ENCODE peak calls at places on chromosomes 1 and 21, in ten cellular contexts. One of them, this sample, is unnamed.

GRCh38 chr21:32929633-32930038 is 96.1 kb upstream of the OLIG2 start:
- DNase-seq in IMR-90: no peak
- DNase-seq in Panc1: no peak
- DNase-seq in adrenal gland: no peak
- DNase-seq in tibial artery: no peak
- DNase-seq in lower lobe of right lung: no peak
- DNase-seq in neuronal stem cell: no peak
- DNase-seq in upper lobe of right lung: no peak
- DNase-seq in heart left ventricle: no peak
- DNase-seq in lung: no peak
- DNase-seq in this sample: no peak

GRCh38 chr1:74422379-74423155 is 89.8 kb downstream of the LRRC53 start:
- DNase-seq in Panc1: no peak
- DNase-seq in neuronal stem cell: no peak
- DNase-seq in heart left ventricle: no peak
- DNase-seq in lung: no peak
- DNase-seq in tibial artery: no peak
- DNase-seq in IMR-90: peak; percentile 76
- DNase-seq in adrenal gland: no peak
- DNase-seq in upper lobe of right lung: no peak
- DNase-seq in lower lobe of right lung: no peak
- DNase-seq in this sample: no peak

GRCh38 chr1:171460018-171460585 is 25.2 kb upstream of the PRRC2C start:
- DNase-seq in IMR-90: peak; percentile 7
- DNase-seq in adrenal gland: no peak
- DNase-seq in Panc1: no peak
- DNase-seq in lower lobe of right lung: no peak
- DNase-seq in neuronal stem cell: no peak
- DNase-seq in heart left ventricle: no peak
- DNase-seq in upper lobe of right lung: no peak
- DNase-seq in tibial artery: no peak
- DNase-seq in lung: no peak
- DNase-seq in this sample: no peak

GRCh38 chr1:116966791-116967190 is 34.8 kb upstream of the CD101 start:
- DNase-seq in Panc1: no peak
- DNase-seq in adrenal gland: no peak
- DNase-seq in tibial artery: no peak
- DNase-seq in lung: no peak
- DNase-seq in heart left ventricle: no peak
- DNase-seq in lower lobe of right lung: no peak
- DNase-seq in IMR-90: no peak
- DNase-seq in upper lobe of right lung: no peak
- DNase-seq in neuronal stem cell: no peak
- DNase-seq in this sample: no peak

GRCh38 chr1:160672789-160673695 is 26.2 kb upstream of the SLAMF1 start:
- DNase-seq in adrenal gland: no peak
- DNase-seq in lung: no peak
- DNase-seq in Panc1: no peak
- DNase-seq in tibial artery: no peak
- DNase-seq in neuronal stem cell: no peak
- DNase-seq in upper lobe of right lung: no peak
- DNase-seq in heart left ventricle: no peak
- DNase-seq in IMR-90: no peak
- DNase-seq in lower lobe of right lung: no peak
- DNase-seq in this sample: peak; percentile 35

GRCh38 chr1:34165422-34165921 is 442 bp upstream of the CSMD2 start:
- DNase-seq in adrenal gland: no peak
- DNase-seq in heart left ventricle: no peak
- DNase-seq in lung: no peak
- DNase-seq in Panc1: no peak
- DNase-seq in IMR-90: no peak
- DNase-seq in neuronal stem cell: no peak
- DNase-seq in lower lobe of right lung: no peak
- DNase-seq in upper lobe of right lung: no peak
- DNase-seq in tibial artery: no peak
- DNase-seq in this sample: no peak

GRCh38 chr1:160116277-160117147 is 953 bp downstream of the ATP1A2 start:
- DNase-seq in tibial artery: no peak
- DNase-seq in lung: no peak
- DNase-seq in neuronal stem cell: no peak
- DNase-seq in IMR-90: peak; percentile 44
- DNase-seq in upper lobe of right lung: no peak
- DNase-seq in heart left ventricle: no peak
- DNase-seq in adrenal gland: no peak
- DNase-seq in Panc1: no peak
- DNase-seq in lower lobe of right lung: no peak
- DNase-seq in this sample: no peak

GRCh38 chr1:157178490-157178889 is 40.3 kb upstream of the ETV3 start:
- DNase-seq in lower lobe of right lung: no peak
- DNase-seq in IMR-90: no peak
- DNase-seq in heart left ventricle: no peak
- DNase-seq in neuronal stem cell: no peak
- DNase-seq in adrenal gland: no peak
- DNase-seq in Panc1: no peak
- DNase-seq in upper lobe of right lung: no peak
- DNase-seq in lung: no peak
- DNase-seq in tibial artery: no peak
- DNase-seq in this sample: no peak

GRCh38 chr1:39213511-39214002 is 9.1 kb downstream of the MACF1 start:
- DNase-seq in upper lobe of right lung: no peak
- DNase-seq in adrenal gland: no peak
- DNase-seq in tibial artery: no peak
- DNase-seq in neuronal stem cell: no peak
- DNase-seq in IMR-90: peak; percentile 83
- DNase-seq in lower lobe of right lung: no peak
- DNase-seq in heart left ventricle: no peak
- DNase-seq in Panc1: no peak
- DNase-seq in lung: no peak
- DNase-seq in this sample: no peak

GRCh38 chr1:12405325-12406217 is 175.7 kb downstream of the VPS13D start:
- DNase-seq in Panc1: no peak
- DNase-seq in tibial artery: peak; percentile 71
- DNase-seq in upper lobe of right lung: no peak
- DNase-seq in adrenal gland: peak; percentile 62
- DNase-seq in lung: peak; percentile 38
- DNase-seq in heart left ventricle: peak; percentile 64
- DNase-seq in IMR-90: peak; percentile 36
- DNase-seq in lower lobe of right lung: no peak
- DNase-seq in neuronal stem cell: no peak
- DNase-seq in this sample: no peak

GRCh38 chr1:69090752-69091151 is 477.0 kb upstream of the LRRC7 start:
- DNase-seq in lung: no peak
- DNase-seq in heart left ventricle: no peak
- DNase-seq in Panc1: no peak
- DNase-seq in tibial artery: no peak
- DNase-seq in lower lobe of right lung: no peak
- DNase-seq in adrenal gland: no peak
- DNase-seq in neuronal stem cell: no peak
- DNase-seq in IMR-90: no peak
- DNase-seq in upper lobe of right lung: no peak
- DNase-seq in this sample: no peak

GRCh38 chr1:72830606-72831390 is 548.5 kb upstream of the NEGR1 start:
- DNase-seq in tibial artery: no peak
- DNase-seq in neuronal stem cell: no peak
- DNase-seq in Panc1: no peak
- DNase-seq in adrenal gland: no peak
- DNase-seq in IMR-90: no peak
- DNase-seq in lung: no peak
- DNase-seq in heart left ventricle: no peak
- DNase-seq in upper lobe of right lung: peak; percentile 37
- DNase-seq in lower lobe of right lung: no peak
- DNase-seq in this sample: no peak

GRCh38 chr1:181469829-181470228 is 13.5 kb upstream of the CACNA1E start:
- DNase-seq in adrenal gland: peak; percentile 79
- DNase-seq in tibial artery: no peak
- DNase-seq in lung: no peak
- DNase-seq in lower lobe of right lung: no peak
- DNase-seq in IMR-90: peak; percentile 77
- DNase-seq in upper lobe of right lung: no peak
- DNase-seq in heart left ventricle: no peak
- DNase-seq in neuronal stem cell: no peak
- DNase-seq in Panc1: no peak
- DNase-seq in this sample: no peak

GRCh38 chr1:44672956-44673674 is 1.2 kb downstream of the TMEM53 start:
- DNase-seq in adrenal gland: no peak
- DNase-seq in lower lobe of right lung: no peak
- DNase-seq in IMR-90: no peak
- DNase-seq in neuronal stem cell: no peak
- DNase-seq in heart left ventricle: no peak
- DNase-seq in Panc1: no peak
- DNase-seq in tibial artery: no peak
- DNase-seq in upper lobe of right lung: peak; percentile 28
- DNase-seq in lung: no peak
- DNase-seq in this sample: no peak
- H3K4me1 ChIP-seq in adrenal gland: peaks cover 57% of the 10 kb centered on the region
- H3K4me1 ChIP-seq in lower lobe of right lung: peaks cover 54% of the 10 kb centered on the region
- H3K4me1 ChIP-seq in IMR-90: peaks cover 6% of the 10 kb centered on the region
- H3K4me1 ChIP-seq in neuronal stem cell: peaks cover 21% of the 10 kb centered on the region
- H3K4me1 ChIP-seq in heart left ventricle: peaks cover 19% of the 10 kb centered on the region
- H3K4me1 ChIP-seq in Panc1: peaks cover 26% of the 10 kb centered on the region
- H3K4me1 ChIP-seq in tibial artery: no peaks in the 10 kb centered on the region
- H3K4me1 ChIP-seq in upper lobe of right lung: peaks cover 42% of the 10 kb centered on the region
- H3K4me1 ChIP-seq in lung: peaks cover 17% of the 10 kb centered on the region
- H3K4me1 ChIP-seq in this sample: peaks cover 6% of the 10 kb centered on the region

DNA sequence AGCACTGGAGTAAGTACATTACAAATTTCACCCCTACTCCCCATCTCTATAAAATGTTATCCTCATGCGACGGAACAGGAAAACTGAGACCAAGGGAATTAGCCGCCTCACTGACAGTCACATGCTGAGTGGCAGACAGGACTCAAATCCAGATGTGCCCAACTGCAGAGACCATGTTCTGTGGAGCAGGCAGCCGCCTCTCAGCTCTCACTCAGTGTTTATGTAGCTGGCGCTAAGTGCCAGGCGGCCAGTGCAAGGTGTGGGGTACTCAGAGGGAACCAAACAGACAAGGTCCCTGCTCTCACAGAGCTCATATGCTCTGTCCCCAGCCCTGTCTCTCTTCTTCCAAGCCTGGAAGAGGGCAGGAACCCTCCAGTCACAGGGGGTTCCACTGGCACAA is 5.1 kb downstream of the CAPZB start:
- DNase-seq in Panc1: no peak
- DNase-seq in adrenal gland: peak; percentile 59
- DNase-seq in lung: no peak
- DNase-seq in neuronal stem cell: no peak
- DNase-seq in lower lobe of right lung: no peak
- DNase-seq in IMR-90: no peak
- DNase-seq in upper lobe of right lung: no peak
- DNase-seq in heart left ventricle: no peak
- DNase-seq in tibial artery: no peak
- DNase-seq in this sample: no peak
- H3K4me1 ChIP-seq in Panc1: peaks cover 76% of the 10 kb centered on the region
- H3K4me1 ChIP-seq in adrenal gland: peaks cover 87% of the 10 kb centered on the region
- H3K4me1 ChIP-seq in lung: peaks cover 56% of the 10 kb centered on the region
- H3K4me1 ChIP-seq in neuronal stem cell: peaks cover 21% of the 10 kb centered on the region
- H3K4me1 ChIP-seq in lower lobe of right lung: peaks cover 92% of the 10 kb centered on the region
- H3K4me1 ChIP-seq in IMR-90: peaks cover 45% of the 10 kb centered on the region
- H3K4me1 ChIP-seq in upper lobe of right lung: peaks cover 88% of the 10 kb centered on the region
- H3K4me1 ChIP-seq in heart left ventricle: peaks cover 74% of the 10 kb centered on the region
- H3K4me1 ChIP-seq in tibial artery: peaks cover 3% of the 10 kb centered on the region
- H3K4me1 ChIP-seq in this sample: peaks cover 87% of the 10 kb centered on the region

GRCh38 chr1:24315391-24315790 is 3.8 kb upstream of the GRHL3 start:
- DNase-seq in neuronal stem cell: no peak
- DNase-seq in adrenal gland: no peak
- DNase-seq in tibial artery: no peak
- DNase-seq in Panc1: no peak
- DNase-seq in lung: no peak
- DNase-seq in upper lobe of right lung: no peak
- DNase-seq in IMR-90: no peak
- DNase-seq in heart left ventricle: no peak
- DNase-seq in lower lobe of right lung: no peak
- DNase-seq in this sample: no peak
- H3K4me1 ChIP-seq in neuronal stem cell: no peaks in the 10 kb centered on the region
- H3K4me1 ChIP-seq in adrenal gland: peaks cover 5% of the 10 kb centered on the region
- H3K4me1 ChIP-seq in tibial artery: no peaks in the 10 kb centered on the region
- H3K4me1 ChIP-seq in Panc1: peaks cover 38% of the 10 kb centered on the region
- H3K4me1 ChIP-seq in lung: no peaks in the 10 kb centered on the region
- H3K4me1 ChIP-seq in upper lobe of right lung: peaks cover 14% of the 10 kb centered on the region
- H3K4me1 ChIP-seq in IMR-90: peaks cover 9% of the 10 kb centered on the region
- H3K4me1 ChIP-seq in heart left ventricle: no peaks in the 10 kb centered on the region
- H3K4me1 ChIP-seq in lower lobe of right lung: peaks cover 16% of the 10 kb centered on the region
- H3K4me1 ChIP-seq in this sample: peaks cover 19% of the 10 kb centered on the region

GRCh38 chr1:202590975-202591411 is 119.3 kb downstream of the SYT2 start:
- DNase-seq in Panc1: no peak
- DNase-seq in adrenal gland: no peak
- DNase-seq in lower lobe of right lung: no peak
- DNase-seq in upper lobe of right lung: no peak
- DNase-seq in heart left ventricle: no peak
- DNase-seq in IMR-90: no peak
- DNase-seq in neuronal stem cell: no peak
- DNase-seq in lung: no peak
- DNase-seq in tibial artery: no peak
- DNase-seq in this sample: no peak

GRCh38 chr1:202588644-202589189 is 121.5 kb downstream of the SYT2 start:
- DNase-seq in upper lobe of right lung: no peak
- DNase-seq in neuronal stem cell: no peak
- DNase-seq in tibial artery: no peak
- DNase-seq in lung: no peak
- DNase-seq in IMR-90: no peak
- DNase-seq in Panc1: no peak
- DNase-seq in lower lobe of right lung: no peak
- DNase-seq in adrenal gland: no peak
- DNase-seq in heart left ventricle: no peak
- DNase-seq in this sample: no peak

GRCh38 chr1:202587859-202588480 is 122.3 kb downstream of the SYT2 start:
- DNase-seq in upper lobe of right lung: no peak
- DNase-seq in lung: no peak
- DNase-seq in neuronal stem cell: no peak
- DNase-seq in tibial artery: no peak
- DNase-seq in IMR-90: no peak
- DNase-seq in lower lobe of right lung: no peak
- DNase-seq in heart left ventricle: no peak
- DNase-seq in adrenal gland: no peak
- DNase-seq in Panc1: no peak
- DNase-seq in this sample: no peak

GRCh38 chr1:202590119-202590518 is 120.1 kb downstream of the SYT2 start:
- DNase-seq in upper lobe of right lung: no peak
- DNase-seq in lung: no peak
- DNase-seq in Panc1: no peak
- DNase-seq in tibial artery: no peak
- DNase-seq in adrenal gland: no peak
- DNase-seq in neuronal stem cell: no peak
- DNase-seq in lower lobe of right lung: no peak
- DNase-seq in heart left ventricle: no peak
- DNase-seq in IMR-90: no peak
- DNase-seq in this sample: no peak

DNA sequence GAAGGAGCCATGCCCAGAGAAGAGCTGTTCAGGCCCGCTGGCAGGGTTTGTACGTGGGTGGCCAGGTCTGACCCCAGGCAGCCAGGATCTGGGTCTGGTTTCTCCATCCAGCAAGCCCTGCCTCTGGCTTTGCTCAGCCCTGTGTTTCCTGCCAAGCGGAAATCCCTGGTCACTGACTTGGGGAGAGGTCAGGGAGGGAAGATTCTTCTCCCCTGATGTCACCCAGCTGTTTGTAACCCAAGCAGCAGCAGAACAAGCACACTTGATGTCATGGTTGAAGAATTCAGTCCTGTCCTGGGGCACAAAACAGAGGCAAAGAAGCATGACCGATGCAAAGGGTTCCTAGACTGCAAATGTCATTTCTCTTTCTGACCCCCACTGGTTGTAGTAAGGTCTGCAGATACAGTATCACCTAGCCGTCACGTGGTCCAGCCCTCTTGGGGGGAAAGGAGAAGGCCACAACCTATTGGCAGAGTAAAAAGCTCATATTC is 121.0 kb downstream of the SYT2 start:
- DNase-seq in Panc1: peak; percentile 99
- DNase-seq in heart left ventricle: peak; percentile 93
- DNase-seq in lung: peak; percentile 78
- DNase-seq in lower lobe of right lung: no peak
- DNase-seq in IMR-90: peak; percentile 100
- DNase-seq in neuronal stem cell: no peak
- DNase-seq in tibial artery: peak; percentile 89
- DNase-seq in adrenal gland: peak; percentile 92
- DNase-seq in upper lobe of right lung: no peak
- DNase-seq in this sample: no peak
- H3K4me1 ChIP-seq in Panc1: peaks cover 13% of the 10 kb centered on the region
- H3K4me1 ChIP-seq in heart left ventricle: peaks cover 64% of the 10 kb centered on the region
- H3K4me1 ChIP-seq in lung: peaks cover 13% of the 10 kb centered on the region
- H3K4me1 ChIP-seq in lower lobe of right lung: peaks cover 32% of the 10 kb centered on the region
- H3K4me1 ChIP-seq in IMR-90: peaks cover 49% of the 10 kb centered on the region
- H3K4me1 ChIP-seq in neuronal stem cell: peaks cover 21% of the 10 kb centered on the region
- H3K4me1 ChIP-seq in tibial artery: peaks cover 9% of the 10 kb centered on the region
- H3K4me1 ChIP-seq in adrenal gland: peaks cover 36% of the 10 kb centered on the region
- H3K4me1 ChIP-seq in upper lobe of right lung: peaks cover 18% of the 10 kb centered on the region
- H3K4me1 ChIP-seq in this sample: no peaks in the 10 kb centered on the region